ENCODE peak calls at places on chromosomes 3 and 15, in five cellular contexts. One of them, this sample, is unnamed.

GRCh38 chr3:123287051-123287961 is 85.6 kb downstream of the SEC22A start:
- DNase-seq in sigmoid colon: peak
- DNase-seq in HepG2: no peak
- DNase-seq in GM23338: no peak
- DNase-seq in stomach: no peak
- DNase-seq in this sample: no peak

GRCh38 chr3:176431986-176432385 is 765.3 kb downstream of the TBL1XR1 start:
- DNase-seq in sigmoid colon: no peak
- DNase-seq in HepG2: no peak
- DNase-seq in GM23338: no peak
- DNase-seq in stomach: no peak
- DNase-seq in this sample: no peak

GRCh38 chr15:29840928-29841327 is 18.7 kb upstream of the TJP1 start:
- DNase-seq in sigmoid colon: no peak
- DNase-seq in HepG2: no peak
- DNase-seq in GM23338: no peak
- DNase-seq in stomach: no peak
- DNase-seq in this sample: no peak

GRCh38 chr3:50580683-50581458 is 11.5 kb downstream of the HEMK1 start:
- DNase-seq in sigmoid colon: no peak
- DNase-seq in HepG2: no peak
- DNase-seq in GM23338: no peak
- DNase-seq in stomach: no peak
- DNase-seq in this sample: no peak

GRCh38 chr3:96202181-96202580 is 612.2 kb upstream of the EPHA6 start:
- DNase-seq in sigmoid colon: no peak
- DNase-seq in HepG2: no peak
- DNase-seq in GM23338: no peak
- DNase-seq in stomach: no peak
- DNase-seq in this sample: no peak

GRCh38 chr3:96213393-96213792 is 601.0 kb upstream of the EPHA6 start:
- DNase-seq in sigmoid colon: no peak
- DNase-seq in HepG2: no peak
- DNase-seq in GM23338: no peak
- DNase-seq in stomach: no peak
- DNase-seq in this sample: no peak

GRCh38 chr15:82585072-82585471 is 44.8 kb upstream of the RPS17 start:
- DNase-seq in sigmoid colon: no peak
- DNase-seq in HepG2: no peak
- DNase-seq in GM23338: peak
- DNase-seq in stomach: no peak
- DNase-seq in this sample: no peak

GRCh38 chr15:75650908-75651809 is 3.4 kb downstream of the SNX33 start:
- DNase-seq in sigmoid colon: peak
- DNase-seq in HepG2: peak
- DNase-seq in GM23338: no peak
- DNase-seq in stomach: peak
- DNase-seq in this sample: peak

GRCh38 chr15:64016257-64016656 is 30.0 kb downstream of the DAPK2 start:
- DNase-seq in sigmoid colon: no peak
- DNase-seq in HepG2: no peak
- DNase-seq in GM23338: no peak
- DNase-seq in stomach: no peak
- DNase-seq in this sample: no peak

GRCh38 chr15:35256555-35256954 is 171.5 kb upstream of the NANOGP8 start:
- DNase-seq in sigmoid colon: no peak
- DNase-seq in HepG2: no peak
- DNase-seq in GM23338: no peak
- DNase-seq in stomach: no peak
- DNase-seq in this sample: no peak

GRCh38 chr3:57706462-57706861 is 13.6 kb upstream of the DENND6A start:
- DNase-seq in sigmoid colon: no peak
- DNase-seq in HepG2: no peak
- DNase-seq in GM23338: no peak
- DNase-seq in stomach: no peak
- DNase-seq in this sample: no peak

GRCh38 chr3:64911138-64911537 is 223.3 kb upstream of the ADAMTS9 start:
- DNase-seq in sigmoid colon: no peak
- DNase-seq in HepG2: no peak
- DNase-seq in GM23338: no peak
- DNase-seq in stomach: no peak
- DNase-seq in this sample: no peak

GRCh38 chr3:101249512-101249911 is 70.9 kb downstream of the IMPG2 start:
- DNase-seq in sigmoid colon: no peak
- DNase-seq in HepG2: no peak
- DNase-seq in GM23338: no peak
- DNase-seq in stomach: no peak
- DNase-seq in this sample: no peak

GRCh38 chr3:121895121-121895520 is 920 bp downstream of the SLC15A2 start:
- DNase-seq in sigmoid colon: no peak
- DNase-seq in HepG2: no peak
- DNase-seq in GM23338: peak
- DNase-seq in stomach: no peak
- DNase-seq in this sample: no peak

GRCh38 chr3:170499562-170500156 is 81.0 kb downstream of the CLDN11 start:
- DNase-seq in sigmoid colon: no peak
- DNase-seq in HepG2: peak
- DNase-seq in GM23338: peak
- DNase-seq in stomach: peak
- DNase-seq in this sample: peak

GRCh38 chr3:4656059-4656458 is 162.9 kb downstream of the ITPR1 start:
- DNase-seq in sigmoid colon: peak
- DNase-seq in HepG2: peak
- DNase-seq in GM23338: peak
- DNase-seq in stomach: peak
- DNase-seq in this sample: peak

GRCh38 chr15:44535509-44536297 is 1.2 kb upstream of the EIF3J start:
- DNase-seq in sigmoid colon: peak
- DNase-seq in HepG2: peak
- DNase-seq in GM23338: peak
- DNase-seq in stomach: no peak
- DNase-seq in this sample: peak

GRCh38 chr3:46065294-46065705 is 38.0 kb upstream of the XCR1 start:
- DNase-seq in sigmoid colon: no peak
- DNase-seq in HepG2: no peak
- DNase-seq in GM23338: no peak
- DNase-seq in stomach: peak
- DNase-seq in this sample: peak

GRCh38 chr15:67039349-67040075 is 25.9 kb upstream of the SMAD3 start:
- DNase-seq in sigmoid colon: no peak
- DNase-seq in HepG2: no peak
- DNase-seq in GM23338: peak
- DNase-seq in stomach: no peak
- DNase-seq in this sample: no peak

GRCh38 chr15:22887157-22887951 is 48.9 kb downstream of the NIPA2 start:
- DNase-seq in sigmoid colon: no peak
- DNase-seq in HepG2: no peak
- DNase-seq in GM23338: no peak
- DNase-seq in stomach: no peak
- DNase-seq in this sample: peak

GRCh38 chr15:70348581-70349344 is 251.0 kb upstream of the TLE3 start:
- DNase-seq in sigmoid colon: peak
- DNase-seq in HepG2: no peak
- DNase-seq in GM23338: no peak
- DNase-seq in stomach: no peak
- DNase-seq in this sample: peak

GRCh38 chr15:40747685-40748631 is 7.1 kb downstream of the RMDN3 start:
- DNase-seq in sigmoid colon: no peak
- DNase-seq in HepG2: no peak
- DNase-seq in GM23338: no peak
- DNase-seq in stomach: no peak
- DNase-seq in this sample: no peak

GRCh38 chr15:40743921-40744809 is 10.9 kb downstream of the RMDN3 start:
- DNase-seq in sigmoid colon: peak
- DNase-seq in HepG2: no peak
- DNase-seq in GM23338: peak
- DNase-seq in stomach: no peak
- DNase-seq in this sample: no peak

GRCh38 chr15:40746916-40747418 is 8.1 kb downstream of the RMDN3 start:
- DNase-seq in sigmoid colon: no peak
- DNase-seq in HepG2: no peak
- DNase-seq in GM23338: peak
- DNase-seq in stomach: no peak
- DNase-seq in this sample: no peak

GRCh38 chr15:40743466-40743865 is 11.6 kb downstream of the RMDN3 start:
- DNase-seq in sigmoid colon: peak
- DNase-seq in HepG2: no peak
- DNase-seq in GM23338: no peak
- DNase-seq in stomach: no peak
- DNase-seq in this sample: no peak

GRCh38 chr15:40744810-40745152 is 10.3 kb downstream of the RMDN3 start:
- DNase-seq in sigmoid colon: peak
- DNase-seq in HepG2: no peak
- DNase-seq in GM23338: no peak
- DNase-seq in stomach: no peak
- DNase-seq in this sample: no peak
- H3K27ac ChIP-seq in sigmoid colon: no peak
- H3K27ac ChIP-seq in HepG2: no peak
- H3K27ac ChIP-seq in GM23338: no peak
- H3K27ac ChIP-seq in stomach: no peak
- H3K27ac ChIP-seq in this sample: no peak

GRCh38 chr3:186790261-186790981 is 7.0 kb downstream of the EIF4A2 start:
- DNase-seq in sigmoid colon: no peak
- DNase-seq in HepG2: peak
- DNase-seq in GM23338: peak
- DNase-seq in stomach: no peak
- DNase-seq in this sample: no peak
- TF ChIP-seq POLR2AphosphoS5 in sigmoid colon: no peak
- TF ChIP-seq POLR2AphosphoS5 in HepG2: peak
- TF ChIP-seq POLR2AphosphoS5 in GM23338: peak
- TF ChIP-seq POLR2AphosphoS5 in stomach: no peak
- TF ChIP-seq POLR2AphosphoS5 in this sample: no peak

GRCh38 chr15:50109086-50109987 is 9.7 kb downstream of the ATP8B4 start:
- DNase-seq in sigmoid colon: no peak
- DNase-seq in HepG2: no peak
- DNase-seq in GM23338: no peak
- DNase-seq in stomach: no peak
- DNase-seq in this sample: no peak

GRCh38 chr15:50114381-50114780 is 4.7 kb downstream of the ATP8B4 start:
- DNase-seq in sigmoid colon: peak
- DNase-seq in HepG2: no peak
- DNase-seq in GM23338: no peak
- DNase-seq in stomach: no peak
- DNase-seq in this sample: no peak

GRCh38 chr15:50116477-50116876 is 2.6 kb downstream of the ATP8B4 start:
- DNase-seq in sigmoid colon: no peak
- DNase-seq in HepG2: peak
- DNase-seq in GM23338: peak
- DNase-seq in stomach: no peak
- DNase-seq in this sample: no peak

GRCh38 chr15:50113187-50113505 is 5.9 kb downstream of the ATP8B4 start:
- DNase-seq in sigmoid colon: no peak
- DNase-seq in HepG2: no peak
- DNase-seq in GM23338: no peak
- DNase-seq in stomach: no peak
- DNase-seq in this sample: no peak

DNA sequence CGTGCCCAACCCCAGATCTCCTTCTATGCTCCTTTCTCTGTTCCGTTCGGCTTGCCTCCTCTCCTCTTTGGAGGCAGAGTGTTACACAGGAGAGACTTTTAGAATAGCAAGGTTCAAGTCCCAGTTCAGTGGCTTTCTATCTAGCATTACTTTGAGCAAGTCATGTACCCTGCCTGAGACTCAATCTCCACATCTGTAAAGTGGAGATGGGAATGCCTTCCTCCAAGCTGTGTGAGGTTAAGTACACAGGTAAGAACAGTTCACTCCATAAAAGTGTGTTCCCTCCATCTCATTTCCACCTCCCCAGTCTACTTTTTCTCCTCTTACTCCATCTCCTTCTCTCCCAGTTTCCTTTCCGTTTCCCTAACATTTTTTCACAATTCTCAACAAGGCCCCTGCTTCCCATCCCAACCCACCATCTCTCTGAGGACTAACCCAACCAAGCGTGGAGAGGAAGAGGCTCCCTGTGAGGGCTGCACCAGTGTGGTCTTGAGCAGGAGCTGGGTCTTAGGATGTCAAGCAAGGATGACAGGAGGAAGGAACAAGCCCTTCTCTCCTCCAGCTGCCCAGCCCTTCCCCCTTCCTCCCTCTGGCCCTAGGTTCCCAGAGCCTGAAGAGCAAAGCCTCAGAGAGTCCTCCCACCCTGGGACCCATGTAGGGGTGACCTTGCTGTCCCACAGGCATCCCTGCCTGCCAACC is 6.4 kb downstream of the ATP8B4 start:
- DNase-seq in sigmoid colon: no peak
- DNase-seq in HepG2: no peak
- DNase-seq in GM23338: no peak
- DNase-seq in stomach: no peak
- DNase-seq in this sample: no peak
- H3K27ac ChIP-seq in sigmoid colon: peak
- H3K27ac ChIP-seq in HepG2: no peak
- H3K27ac ChIP-seq in GM23338: no peak
- H3K27ac ChIP-seq in stomach: peak
- H3K27ac ChIP-seq in this sample: peak

GRCh38 chr15:100881573-100882336 is 2.1 kb downstream of the ALDH1A3 start:
- DNase-seq in sigmoid colon: no peak
- DNase-seq in HepG2: no peak
- DNase-seq in GM23338: no peak
- DNase-seq in stomach: no peak
- DNase-seq in this sample: no peak
- TF ChIP-seq POLR2AphosphoS5 in sigmoid colon: no peak
- TF ChIP-seq POLR2AphosphoS5 in HepG2: no peak
- TF ChIP-seq POLR2AphosphoS5 in GM23338: no peak
- TF ChIP-seq POLR2AphosphoS5 in stomach: no peak
- TF ChIP-seq POLR2AphosphoS5 in this sample: no peak

GRCh38 chr3:11498646-11499045 is 145.1 kb downstream of the VGLL4 start:
- DNase-seq in sigmoid colon: peak
- DNase-seq in HepG2: peak
- DNase-seq in GM23338: no peak
- DNase-seq in stomach: peak
- DNase-seq in this sample: peak
- H3K27ac ChIP-seq in sigmoid colon: peak
- H3K27ac ChIP-seq in HepG2: peak
- H3K27ac ChIP-seq in GM23338: no peak
- H3K27ac ChIP-seq in stomach: peak
- H3K27ac ChIP-seq in this sample: no peak

GRCh38 chr15:52010633-52011595 is 8.1 kb upstream of the MAPK6 start:
- DNase-seq in sigmoid colon: peak
- DNase-seq in HepG2: peak
- DNase-seq in GM23338: no peak
- DNase-seq in stomach: peak
- DNase-seq in this sample: no peak
- TF ChIP-seq POLR2AphosphoS5 in sigmoid colon: no peak
- TF ChIP-seq POLR2AphosphoS5 in HepG2: no peak
- TF ChIP-seq POLR2AphosphoS5 in GM23338: no peak
- TF ChIP-seq POLR2AphosphoS5 in stomach: no peak
- TF ChIP-seq POLR2AphosphoS5 in this sample: no peak

This sample was measured in transverse colon.